ENCODE peak calls at places on chromosomes 6 and 20, in nine cellular contexts. J, Z, U, O, V, S, I, X and Y are unnamed samples.

GRCh38 chr6:1842334-1842733 is 232.6 kb downstream of the FOXC1 start:
- DNase-seq in J (no peak), V (no peak), Z (no peak), S (no peak), X (no peak), O (no peak), I (no peak), U (no peak), Y (no peak)

GRCh38 chr20:13708234-13708633 is 69.5 kb upstream of the TASP1 start:
- DNase-seq in I (no peak), X (no peak), O (no peak), Z (no peak), J (no peak), V (no peak), U (no peak), S (no peak), Y (no peak)

GRCh38 chr20:35058184-35058583 is 34.4 kb downstream of the TRPC4AP start:
- DNase-seq in O (no peak), I (no peak), S (no peak), X (no peak), U (no peak), V (no peak), J (no peak), Z (no peak), Y (no peak)

GRCh38 chr6:129499871-129500219 is 210.1 kb downstream of the ARHGAP18 start:
- DNase-seq in U (no peak), O (no peak), V (no peak), Z (no peak), I (no peak), X (no peak), S (no peak), J (no peak), Y (no peak)

GRCh38 chr6:166707045-166707444 is 80.0 kb upstream of the RPS6KA2 start:
- DNase-seq in Z (peak), X (no peak), S (peak), I (peak), U (peak), V (peak), O (peak), J (peak), Y (no peak)

GRCh38 chr6:22980446-22980845 is 411.1 kb downstream of the HDGFL1 start:
- DNase-seq in V (no peak), Z (no peak), I (no peak), O (peak), S (peak), U (peak), J (no peak), X (no peak), Y (no peak)

GRCh38 chr6:34858681-34859080 is 29.2 kb downstream of the TAF11 start:
- DNase-seq in V (no peak), X (no peak), O (no peak), Z (no peak), U (no peak), J (no peak), I (no peak), S (no peak), Y (no peak)

GRCh38 chr20:5834436-5835005 is 84.3 kb downstream of the SHLD1 start:
- DNase-seq in I (no peak), J (no peak), S (no peak), V (no peak), Z (no peak), X (no peak), O (no peak), U (no peak), Y (no peak)

GRCh38 chr6:26330835-26331808 is 33.9 kb upstream of the BTN3A2 start:
- DNase-seq in J (no peak), U (peak), O (peak), X (no peak), Z (peak), I (peak), S (no peak), V (peak), Y (no peak)

GRCh38 chr20:21156266-21156665 is 30.4 kb downstream of the KIZ start:
- DNase-seq in O (peak), S (peak), U (peak), I (peak), J (no peak), X (peak), V (no peak), Z (no peak), Y (no peak)

GRCh38 chr20:24752612-24753011 is 196.5 kb upstream of the CST7 start:
- DNase-seq in U (no peak), V (no peak), S (no peak), X (no peak), J (no peak), Z (no peak), I (no peak), O (no peak), Y (no peak)

GRCh38 chr6:92341224-92341623 is 1078.1 kb downstream of the EPHA7 start:
- DNase-seq in X (no peak), U (no peak), Z (no peak), O (no peak), J (no peak), S (no peak), V (no peak), I (no peak), Y (no peak)

GRCh38 chr20:63586797-63587196 is 12.8 kb upstream of the HELZ2 start:
- DNase-seq in J (no peak), X (no peak), I (no peak), Z (no peak), O (no peak), S (no peak), V (no peak), U (no peak), Y (no peak)

GRCh38 chr6:44133003-44133931 is 5.9 kb downstream of the TMEM63B start:
- DNase-seq in O (peak), Z (no peak), I (peak), V (no peak), J (peak), X (no peak), U (peak), S (peak), Y (no peak)

GRCh38 chr6:63245908-63246307 is 34.6 kb downstream of the FKBP1C start:
- DNase-seq in I (no peak), O (no peak), U (no peak), J (no peak), X (no peak), S (no peak), V (no peak), Z (no peak), Y (no peak)

GRCh38 chr6:1404066-1404712 is 14.8 kb downstream of the FOXF2 start:
- DNase-seq in J (no peak), I (peak), V (no peak), Z (no peak), U (no peak), S (no peak), O (no peak), X (no peak), Y (no peak)

GRCh38 chr6:7062445-7063162 is 45.2 kb upstream of the RREB1 start:
- DNase-seq in V (no peak), S (no peak), Z (no peak), I (no peak), J (no peak), O (no peak), X (no peak), U (no peak), Y (no peak)

GRCh38 chr6:34284563-34285545 is 36.0 kb upstream of the SMIM29 start:
- DNase-seq in V (no peak), O (peak), X (peak), Z (peak), I (peak), U (peak), S (peak), J (peak), Y (peak)

GRCh38 chr6:15276036-15276435 is 30.2 kb downstream of the JARID2 start:
- DNase-seq in O (no peak), V (no peak), I (no peak), X (no peak), S (no peak), Z (no peak), J (no peak), U (no peak), Y (no peak)

GRCh38 chr6:153150767-153151440 is 19.8 kb upstream of the RGS17 start:
- DNase-seq in U (no peak), V (no peak), I (no peak), S (no peak), Z (no peak), J (no peak), X (no peak), O (no peak), Y (no peak)

GRCh38 chr6:160133441-160134336 is 12.1 kb downstream of the SLC22A1 start:
- DNase-seq in S (no peak), V (no peak), Z (no peak), I (no peak), O (no peak), X (no peak), J (no peak), U (no peak), Y (no peak)

GRCh38 chr6:102026649-102027048 is 633.1 kb downstream of the GRIK2 start:
- DNase-seq in X (no peak), V (no peak), J (no peak), I (no peak), U (no peak), S (no peak), O (no peak), Z (no peak), Y (no peak)

GRCh38 chr6:72937160-72937559 is 288.1 kb downstream of the KHDC1L start:
- DNase-seq in S (no peak), I (no peak), Z (no peak), O (no peak), X (no peak), U (peak), J (no peak), V (no peak), Y (no peak)

GRCh38 chr6:82741325-82741995 is 324.2 kb downstream of the UBE3D start:
- DNase-seq in U (peak), V (no peak), J (no peak), I (no peak), O (peak), Z (no peak), S (no peak), X (no peak), Y (no peak)

GRCh38 chr20:33555755-33556154 is 65.9 kb downstream of the CBFA2T2 start:
- DNase-seq in O (no peak), Z (no peak), J (no peak), I (no peak), V (no peak), S (no peak), U (no peak), X (no peak), Y (no peak)

DNA sequence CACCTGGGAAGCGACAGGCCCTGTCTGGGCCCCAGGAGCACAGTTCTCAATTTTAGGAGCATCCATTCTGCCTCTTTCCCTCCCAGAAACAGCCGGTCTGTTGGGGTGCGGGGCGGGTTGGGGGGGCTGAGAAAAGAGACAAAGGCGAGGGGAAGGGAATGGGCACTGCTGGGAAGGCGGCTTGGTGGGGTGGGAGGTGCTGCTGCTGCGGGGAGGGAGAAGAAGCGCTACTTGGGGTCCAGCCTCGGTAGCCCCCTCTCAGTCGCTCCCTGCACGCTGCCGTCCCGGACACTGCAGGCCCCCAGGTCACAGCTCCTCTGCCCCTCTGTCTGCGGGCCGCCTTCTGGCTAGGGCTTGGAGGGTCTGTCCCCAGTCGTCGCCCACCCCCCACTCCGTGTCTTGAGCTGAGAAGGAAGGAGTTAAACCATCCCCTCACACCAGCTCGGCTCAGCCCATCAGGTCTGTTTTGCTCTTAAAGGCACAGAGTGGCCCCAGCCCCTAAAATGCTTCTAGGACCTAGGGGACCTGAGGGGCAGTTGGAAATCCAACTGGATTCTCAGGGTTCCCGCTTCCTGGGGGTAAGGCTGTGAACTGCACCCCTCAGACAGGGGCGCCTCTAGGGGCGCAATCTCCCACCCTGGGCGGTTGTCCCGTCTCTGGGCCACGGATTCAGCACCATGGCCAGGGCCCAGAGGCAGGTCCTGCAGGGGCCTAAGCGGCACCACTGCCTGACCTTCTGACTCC is 740 bp downstream of the GDAP1L1 start:
- DNase-seq in V (no peak), J (peak), I (peak), S (peak), U (peak), X (peak), Z (peak), O (peak), Y (peak)
- H3K4me3 ChIP-seq in V (no peak), J (no peak), I (no peak), S (no peak), U (no peak), X (no peak), Z (no peak), O (no peak), Y (no peak)

GRCh38 chr20:37407573-37408002 is 61.6 kb downstream of the SRC start:
- DNase-seq in I (no peak), J (no peak), O (peak), U (no peak), Z (no peak), S (no peak), V (no peak), X (no peak), Y (no peak)

GRCh38 chr20:37405351-37405897 is 59.5 kb downstream of the SRC start:
- DNase-seq in J (no peak), X (no peak), S (no peak), V (no peak), I (no peak), Z (no peak), U (no peak), O (no peak), Y (no peak)

GRCh38 chr20:37404461-37404881 is 58.5 kb downstream of the SRC start:
- DNase-seq in J (no peak), I (no peak), O (no peak), S (no peak), X (no peak), U (no peak), V (no peak), Z (no peak), Y (no peak)

GRCh38 chr20:37407117-37407566 is 61.2 kb downstream of the SRC start:
- DNase-seq in V (no peak), J (no peak), S (no peak), I (no peak), O (peak), X (no peak), U (no peak), Z (no peak), Y (no peak)

DNA sequence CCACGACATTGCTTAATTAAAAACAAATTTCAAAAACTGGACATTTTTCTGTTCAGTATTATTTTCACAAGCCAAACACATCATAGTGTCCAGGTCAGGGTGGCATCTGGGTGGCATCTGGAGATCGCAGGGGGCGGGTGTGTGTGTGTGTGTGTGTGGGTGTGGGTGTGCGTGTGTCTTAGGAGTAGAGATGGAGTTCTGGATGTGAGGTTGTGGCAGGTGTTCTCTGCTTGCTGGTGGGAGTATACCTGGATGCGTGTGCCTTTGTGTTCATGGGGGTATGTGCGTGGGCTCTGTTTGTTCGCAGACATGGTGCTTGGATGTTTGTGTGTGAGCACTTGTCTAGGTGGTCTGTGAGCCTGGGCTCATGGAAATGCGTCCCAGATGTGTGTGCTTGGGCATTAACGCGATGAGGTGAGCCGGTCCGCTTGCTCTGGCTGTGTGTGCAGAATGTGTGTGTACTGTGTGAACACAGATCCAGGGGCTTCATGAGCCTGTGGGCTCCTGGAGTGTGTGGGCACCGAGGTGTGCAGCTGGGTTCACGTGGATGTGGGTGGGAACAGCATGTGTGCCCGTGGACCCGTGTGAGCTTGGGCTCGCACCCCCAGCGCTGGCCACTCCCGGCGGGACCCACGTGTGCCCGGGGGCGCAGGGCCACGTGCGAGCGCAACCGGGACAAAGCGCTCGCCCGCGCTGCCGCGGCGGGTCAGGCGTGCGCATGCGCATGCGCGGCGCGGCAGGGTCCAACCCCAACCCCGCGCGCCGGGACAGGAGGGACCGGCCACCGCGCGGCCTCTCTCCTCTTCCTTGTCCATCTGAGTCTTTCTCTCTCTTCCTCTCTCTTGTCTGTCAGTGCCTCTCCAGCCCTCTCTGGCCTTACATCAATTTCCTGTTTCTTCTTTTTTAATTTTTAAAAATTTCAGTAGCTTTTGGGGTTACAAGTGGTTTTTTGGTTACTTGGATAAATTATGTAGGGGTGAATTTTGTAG is 60.4 kb downstream of the SRC start:
- DNase-seq in U (no peak), I (no peak), S (no peak), V (peak), O (peak), X (no peak), J (peak), Z (peak), Y (no peak)
- H3K4me3 ChIP-seq in U (peak), I (peak), S (peak), V (peak), O (peak), X (peak), J (no peak), Z (peak), Y (peak)

GRCh38 chr6:75483136-75483952 is 10.3 kb downstream of the FILIP1 start:
- DNase-seq in J (no peak), S (no peak), U (no peak), V (no peak), Z (no peak), X (no peak), O (no peak), I (no peak), Y (no peak)
- H3K4me3 ChIP-seq in J (no peak), S (no peak), U (no peak), V (no peak), Z (no peak), X (no peak), O (no peak), I (no peak), Y (no peak)

DNA sequence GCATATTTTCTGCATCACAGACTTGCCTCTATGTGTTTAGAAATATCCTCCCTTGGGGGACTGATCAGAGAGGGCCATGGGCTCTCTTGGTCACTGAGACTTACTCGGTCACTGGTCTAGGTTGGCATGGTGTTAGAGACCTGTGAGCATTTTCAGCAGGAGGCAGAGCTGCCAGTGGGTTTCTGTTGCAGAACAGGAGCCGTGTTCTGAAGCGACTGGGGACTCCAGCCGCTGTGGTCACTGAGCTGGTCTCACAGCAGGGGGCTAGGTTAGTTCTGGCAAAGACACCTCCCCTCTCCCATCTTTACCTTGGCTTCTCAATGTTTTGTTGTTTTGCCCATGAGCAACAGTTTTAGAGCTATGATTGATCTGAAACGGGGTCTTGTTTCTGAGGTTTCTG is 8.7 kb downstream of the TMEM181 start:
- DNase-seq in J (no peak), X (peak), O (no peak), I (no peak), S (no peak), Z (no peak), U (no peak), V (no peak), Y (no peak)
- H3K4me3 ChIP-seq in J (no peak), X (no peak), O (no peak), I (no peak), S (no peak), Z (no peak), U (no peak), V (peak), Y (no peak)

GRCh38 chr6:25165817-25166216 is 113.4 kb upstream of the CARMIL1 start:
- DNase-seq in Z (no peak), U (no peak), O (no peak), S (no peak), J (no peak), I (no peak), X (no peak), V (no peak), Y (no peak)
- H3K4me3 ChIP-seq in Z (no peak), U (no peak), O (no peak), S (peak), J (no peak), I (no peak), X (no peak), V (no peak), Y (no peak)

GRCh38 chr20:51542033-51542893 is at the start of gene NFATC2:
- DNase-seq in S (no peak), J (peak), U (no peak), I (no peak), Z (peak), O (no peak), X (no peak), V (peak), Y (no peak)
- H3K4me3 ChIP-seq in S (no peak), J (no peak), U (no peak), I (peak), Z (peak), O (no peak), X (peak), V (peak), Y (peak)

GRCh38 chr6:28808383-28808782 is 115.4 kb downstream of the TRIM27 start:
- DNase-seq in S (no peak), V (no peak), I (no peak), O (no peak), J (no peak), Z (no peak), X (no peak), U (no peak), Y (no peak)

GRCh38 chr6:28812778-28813569 is 110.8 kb downstream of the TRIM27 start:
- DNase-seq in J (no peak), I (no peak), Z (no peak), V (no peak), O (no peak), X (no peak), U (no peak), S (no peak), Y (no peak)

GRCh38 chr6:28809947-28810654 is 113.7 kb downstream of the TRIM27 start:
- DNase-seq in O (peak), X (no peak), V (peak), J (no peak), I (no peak), S (no peak), Z (peak), U (no peak), Y (no peak)

GRCh38 chr6:28811873-28812272 is 111.9 kb downstream of the TRIM27 start:
- DNase-seq in Z (peak), S (no peak), J (no peak), I (no peak), X (no peak), V (no peak), U (no peak), O (no peak), Y (no peak)

DNA sequence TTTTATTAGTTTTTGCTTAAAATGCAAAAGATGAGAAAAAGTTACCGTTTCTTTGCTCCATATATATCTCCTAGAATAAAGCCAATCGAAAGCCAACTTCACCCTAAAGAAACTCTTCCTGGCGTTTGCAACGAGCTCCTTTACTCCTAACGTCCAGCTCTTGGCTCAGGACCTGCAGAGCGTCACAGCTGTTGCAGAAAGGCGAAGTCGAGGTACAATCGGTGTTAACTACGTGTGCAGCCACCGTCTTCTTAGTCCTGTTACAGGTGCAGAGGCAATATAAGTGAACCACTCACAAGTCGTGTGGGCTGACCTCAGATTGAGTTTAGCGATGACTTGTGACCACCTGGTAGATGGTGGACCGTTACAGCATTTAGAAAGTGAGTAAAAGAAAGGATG is 113.1 kb downstream of the TRIM27 start:
- DNase-seq in Z (peak), U (no peak), X (no peak), J (no peak), O (no peak), I (no peak), S (no peak), V (no peak), Y (no peak)
- H3K4me3 ChIP-seq in Z (no peak), U (peak), X (peak), J (no peak), O (peak), I (peak), S (peak), V (no peak), Y (peak)